ENCODE peak calls at places on chromosome 17, in ten cellular contexts. C is heart right ventricle; K is kidney epithelial cell; H is colonic mucosa; B is IMR-90; P is CD8-positive, alpha-beta T cell; S is prostate gland; Y is gastrocnemius medialis; T is cardiac muscle cell; E is GM23338. W is an unnamed sample.

GRCh38 chr17:78383725-78384471 is 5.4 kb downstream of the PGS1 start:
- DNase-seq in C (peak; percentile 75), K (peak; percentile 82), H (peak; percentile 45), B (peak; percentile 100), P (no peak), S (peak; percentile 80), Y (peak; percentile 84), T (no peak), E (no peak), W (peak; percentile 86)

GRCh38 chr17:42767512-42767911 is 5.7 kb upstream of the VPS25 start:
- DNase-seq in C (no peak), K (no peak), H (no peak), B (no peak), P (no peak), S (no peak), Y (no peak), T (no peak), E (no peak), W (no peak)

GRCh38 chr17:43832976-43833829 is at the start of gene MPP3:
- DNase-seq in C (peak; percentile 58), K (no peak), H (peak; percentile 68), B (peak; percentile 59), P (peak; percentile 44), S (peak; percentile 52), Y (no peak), T (peak; percentile 87), E (peak; percentile 79), W (peak; percentile 38)

GRCh38 chr17:75795820-75796607 is 11.4 kb downstream of the UNK start:
- DNase-seq in C (no peak), K (no peak), H (no peak), B (no peak), P (no peak), S (no peak), Y (no peak), T (no peak), E (no peak), W (no peak)

GRCh38 chr17:35192708-35193107 is 1.5 kb downstream of the SLC35G3 start:
- DNase-seq in C (no peak), K (no peak), H (no peak), B (no peak), P (peak; percentile 81), S (no peak), Y (no peak), T (no peak), E (no peak), W (no peak)

GRCh38 chr17:13244511-13244910 is 226.7 kb upstream of the ELAC2 start:
- DNase-seq in C (no peak), K (no peak), H (no peak), B (no peak), P (no peak), S (no peak), Y (peak; percentile 40), T (no peak), E (no peak), W (no peak)

GRCh38 chr17:1091885-1092284 is 87.9 kb downstream of the ABR start:
- DNase-seq in C (no peak), K (no peak), H (no peak), B (no peak), P (no peak), S (peak; percentile 84), Y (no peak), T (no peak), E (no peak), W (no peak)

GRCh38 chr17:79338589-79338988 is 264.0 kb downstream of the ENGASE start:
- DNase-seq in C (no peak), K (no peak), H (no peak), B (peak; percentile 9), P (no peak), S (no peak), Y (no peak), T (no peak), E (no peak), W (no peak)

GRCh38 chr17:17156511-17156910 is 49.6 kb downstream of the PLD6 start:
- DNase-seq in C (no peak), K (no peak), H (no peak), B (peak; percentile 64), P (no peak), S (no peak), Y (no peak), T (no peak), E (no peak), W (no peak)
- H3K36me3 ChIP-seq in C (peaks cover 9% of the 10 kb centered on the region), K (peaks cover 1% of the 10 kb centered on the region), H (peaks cover 14% of the 10 kb centered on the region), B (peaks cover 75% of the 10 kb centered on the region), P (peaks cover 36% of the 10 kb centered on the region), S (no peaks in the 10 kb centered on the region), Y (peaks cover 63% of the 10 kb centered on the region), T (peaks cover 46% of the 10 kb centered on the region), E (no peaks in the 10 kb centered on the region), W (peaks cover 76% of the 10 kb centered on the region)

GRCh38 chr17:74202879-74203432 is 522 bp upstream of the RPL38 start:
- DNase-seq in C (no peak), K (no peak), H (no peak), B (no peak), P (no peak), S (no peak), Y (no peak), T (no peak), E (no peak), W (no peak)

GRCh38 chr17:74205274-74205673 is 1.8 kb downstream of the RPL38 start:
- DNase-seq in C (no peak), K (no peak), H (no peak), B (no peak), P (no peak), S (no peak), Y (no peak), T (no peak), E (no peak), W (no peak)

GRCh38 chr17:74203439-74204240 is at the start of gene RPL38:
- DNase-seq in C (peak; percentile 98), K (peak; percentile 91), H (peak; percentile 99), B (peak; percentile 98), P (peak; percentile 95), S (peak; percentile 96), Y (peak; percentile 95), T (peak; percentile 98), E (peak; percentile 98), W (peak; percentile 98)

GRCh38 chr17:74206332-74206818 is 2.9 kb downstream of the RPL38 start:
- DNase-seq in C (no peak), K (no peak), H (no peak), B (no peak), P (no peak), S (no peak), Y (no peak), T (no peak), E (no peak), W (no peak)

DNA sequence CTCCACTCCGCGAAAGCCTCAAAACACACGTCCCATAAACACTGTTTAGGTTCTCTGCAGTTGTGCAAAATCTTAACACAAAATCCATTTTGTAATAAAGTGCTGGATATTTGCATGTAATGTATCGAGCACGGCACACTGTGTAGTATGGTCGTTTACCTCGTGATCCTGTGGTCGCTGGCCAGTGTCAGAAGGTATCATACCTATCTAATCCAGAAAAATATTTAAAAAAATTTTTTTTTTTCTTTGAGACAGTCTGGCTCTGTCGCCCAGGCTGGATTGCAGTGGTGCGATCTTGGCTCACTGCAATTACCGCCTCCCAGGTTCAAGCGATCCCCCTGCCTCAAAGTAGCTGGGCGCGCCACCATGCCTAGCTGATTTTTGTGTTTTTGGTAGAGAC is 996 bp downstream of the RPL38 start:
- DNase-seq in C (no peak), K (no peak), H (no peak), B (no peak), P (no peak), S (no peak), Y (no peak), T (no peak), E (no peak), W (no peak)
- H3K36me3 ChIP-seq in C (no peaks in the 10 kb centered on the region), K (peaks cover 2% of the 10 kb centered on the region), H (peaks cover 6% of the 10 kb centered on the region), B (peaks cover 25% of the 10 kb centered on the region), P (peaks cover 25% of the 10 kb centered on the region), S (no peaks in the 10 kb centered on the region), Y (peaks cover 46% of the 10 kb centered on the region), T (peaks cover 21% of the 10 kb centered on the region), E (peaks cover 56% of the 10 kb centered on the region), W (peaks cover 9% of the 10 kb centered on the region)

DNA sequence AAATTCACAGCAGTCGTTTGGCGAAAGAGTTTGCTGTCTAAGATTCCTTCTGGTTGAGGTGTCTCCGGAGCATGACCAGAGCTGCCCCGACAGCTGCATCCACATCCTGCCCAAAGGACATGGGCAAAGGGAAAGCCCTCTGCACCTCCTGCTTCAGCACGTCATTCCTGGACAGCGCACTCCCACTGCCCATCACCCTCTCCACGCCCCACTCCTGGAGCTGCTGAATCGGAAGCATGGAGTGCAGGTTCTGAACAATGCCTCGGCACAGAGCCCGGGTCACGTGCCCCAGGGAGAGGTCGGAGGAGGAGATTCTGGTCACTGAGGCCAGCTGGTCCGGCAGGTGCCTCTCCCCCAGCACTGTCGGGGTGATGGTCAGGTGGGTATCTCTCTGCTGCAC is 1.3 kb upstream of the TRPV1 start:
- DNase-seq in C (no peak), K (no peak), H (no peak), B (no peak), P (no peak), S (no peak), Y (no peak), T (no peak), E (no peak), W (no peak)
- H3K36me3 ChIP-seq in C (peaks cover 5% of the 10 kb centered on the region), K (peaks cover 6% of the 10 kb centered on the region), H (peaks cover 6% of the 10 kb centered on the region), B (peaks cover 42% of the 10 kb centered on the region), P (peaks cover 11% of the 10 kb centered on the region), S (no peaks in the 10 kb centered on the region), Y (peaks cover 88% of the 10 kb centered on the region), T (peaks cover 35% of the 10 kb centered on the region), E (peaks cover 19% of the 10 kb centered on the region), W (peaks cover 38% of the 10 kb centered on the region)

GRCh38 chr17:7579839-7580630 is 597 bp downstream of the CD68 start:
- DNase-seq in C (no peak), K (no peak), H (no peak), B (no peak), P (no peak), S (no peak), Y (no peak), T (no peak), E (no peak), W (peak; percentile 33)

GRCh38 chr17:7583253-7584109 is at the start of gene MPDU1:
- DNase-seq in C (peak; percentile 97), K (peak; percentile 67), H (peak; percentile 96), B (peak; percentile 96), P (peak; percentile 96), S (peak; percentile 96), Y (peak; percentile 97), T (peak; percentile 97), E (peak; percentile 98), W (peak; percentile 97)

GRCh38 chr17:7579001-7579838 is at the start of gene CD68:
- DNase-seq in C (peak; percentile 64), K (peak; percentile 71), H (peak; percentile 80), B (peak; percentile 91), P (peak; percentile 52), S (no peak), Y (peak; percentile 79), T (peak; percentile 35), E (peak; percentile 73), W (peak; percentile 81)

GRCh38 chr17:7582401-7583252 is 1.0 kb upstream of the MPDU1 start:
- DNase-seq in C (no peak), K (no peak), H (no peak), B (no peak), P (no peak), S (no peak), Y (no peak), T (no peak), E (peak; percentile 47), W (peak; percentile 35)

DNA sequence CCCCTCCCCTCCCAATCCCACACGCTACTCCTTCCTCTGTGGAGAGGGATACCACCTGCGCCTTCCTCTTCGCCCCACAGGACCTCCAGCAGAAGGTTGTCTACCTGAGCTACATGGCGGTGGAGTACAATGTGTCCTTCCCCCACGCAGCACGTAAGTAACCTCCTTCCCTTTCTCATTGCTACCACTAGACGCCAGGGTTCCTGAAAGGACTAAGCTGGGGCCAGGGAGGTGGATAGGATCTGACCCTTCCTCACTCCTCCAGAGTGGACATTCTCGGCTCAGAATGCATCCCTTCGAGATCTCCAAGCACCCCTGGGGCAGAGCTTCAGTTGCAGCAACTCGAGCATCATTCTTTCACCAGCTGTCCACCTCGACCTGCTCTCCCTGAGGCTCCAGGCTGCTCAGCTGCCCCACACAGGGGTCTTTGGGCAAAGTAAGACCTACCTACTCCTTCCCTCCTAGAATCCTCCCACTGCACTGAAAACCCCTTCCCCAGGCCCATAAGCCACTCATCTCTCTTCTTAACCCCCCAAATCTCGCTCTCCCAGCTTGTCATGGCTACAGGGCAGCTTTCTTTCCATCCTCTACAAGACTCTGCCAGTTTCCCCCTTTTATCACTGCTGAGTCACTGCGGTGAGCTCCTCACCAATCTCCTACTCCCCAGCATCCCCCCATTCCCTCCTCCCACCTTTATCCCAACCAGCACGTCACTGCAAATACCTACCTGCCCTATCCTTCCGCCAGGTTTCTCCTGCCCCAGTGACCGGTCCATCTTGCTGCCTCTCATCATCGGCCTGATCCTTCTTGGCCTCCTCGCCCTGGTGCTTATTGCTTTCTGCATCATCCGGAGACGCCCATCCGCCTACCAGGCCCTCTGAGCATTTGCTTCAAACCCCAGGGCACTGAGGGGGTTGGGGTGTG is 1.5 kb downstream of the CD68 start:
- DNase-seq in C (no peak), K (no peak), H (no peak), B (no peak), P (no peak), S (no peak), Y (no peak), T (no peak), E (peak; percentile 11), W (no peak)
- H3K36me3 ChIP-seq in C (peaks cover 9% of the 10 kb centered on the region), K (peaks cover 7% of the 10 kb centered on the region), H (peaks cover 16% of the 10 kb centered on the region), B (peaks cover 35% of the 10 kb centered on the region), P (peaks cover 29% of the 10 kb centered on the region), S (peaks cover 18% of the 10 kb centered on the region), Y (peaks cover 31% of the 10 kb centered on the region), T (peaks cover 36% of the 10 kb centered on the region), E (peaks cover 26% of the 10 kb centered on the region), W (peaks cover 33% of the 10 kb centered on the region)

W was measured in lung.